ENCODE peak calls at places on chromosomes 12 and 14, in five cellular contexts. E is astrocyte, P is uterus, C is GM12878, D is neural progenitor cell. K is an unnamed sample.
A peak's percentile ranks its signal among the peaks of the same experiment; 100 is the strongest.

GRCh38 chr14:81326451-81326850 is 73.7 kb downstream of the STON2 start:
- DNase-seq in P (no peak), E (no peak), C (no peak), D (no peak), K (no peak)

GRCh38 chr14:101603096-101603495 is 41.8 kb downstream of the DIO3 start:
- DNase-seq in P (no peak), C (no peak), D (no peak), E (no peak), K (peak; percentile 59)

GRCh38 chr12:109473006-109473405 is 4.1 kb downstream of the KCTD10 start:
- DNase-seq in D (no peak), E (no peak), C (no peak), P (no peak), K (no peak)

GRCh38 chr12:42267408-42268190 is 29.6 kb upstream of the YAF2 start:
- DNase-seq in D (no peak), C (no peak), E (no peak), P (no peak), K (no peak)

GRCh38 chr14:28975084-28975483 is 208.5 kb downstream of the FOXG1 start:
- DNase-seq in E (no peak), D (peak; percentile 45), P (no peak), C (no peak), K (no peak)

GRCh38 chr14:21019377-21019776 is 5.5 kb downstream of the NDRG2 start:
- DNase-seq in E (no peak), C (no peak), P (no peak), D (no peak), K (peak; percentile 31)

GRCh38 chr12:109069307-109070231 is 17.2 kb downstream of the USP30 start:
- DNase-seq in C (no peak), E (no peak), D (peak; percentile 81), P (no peak), K (no peak)

GRCh38 chr14:56855891-56856461 is 45.7 kb upstream of the OTX2 start:
- DNase-seq in D (peak; percentile 90), C (no peak), P (no peak), E (no peak), K (no peak)

GRCh38 chr14:79318371-79318770 is 892.9 kb downstream of the DIO2 start:
- DNase-seq in E (peak; percentile 21), C (no peak), P (no peak), D (no peak), K (no peak)

GRCh38 chr12:20368653-20369163 is 371 bp downstream of the PDE3A start:
- DNase-seq in C (no peak), P (peak; percentile 40), E (peak; percentile 60), D (peak; percentile 76), K (peak; percentile 77)

GRCh38 chr12:110689601-110690430 is 901 bp upstream of the HVCN1 start:
- DNase-seq in P (peak; percentile 57), E (peak; percentile 9), C (peak; percentile 57), D (peak; percentile 7), K (no peak)

GRCh38 chr12:13947237-13947945 is 34.0 kb downstream of the GRIN2B start:
- DNase-seq in D (no peak), E (no peak), C (no peak), P (no peak), K (no peak)

GRCh38 chr12:97464241-97465011 is 1.8 kb downstream of the RMST start:
- DNase-seq in P (no peak), D (peak; percentile 48), E (peak; percentile 4), C (no peak), K (no peak)

GRCh38 chr12:124458220-124458991 is 109.0 kb downstream of the NCOR2 start:
- DNase-seq in D (no peak), C (no peak), E (no peak), P (no peak), K (no peak)

GRCh38 chr14:63436286-63437098 is 106.7 kb downstream of the PPP2R5E start:
- DNase-seq in E (no peak), D (no peak), P (no peak), C (no peak), K (no peak)

GRCh38 chr14:77707724-77708408 is at the start of the genes ALKBH1 and SLIRP:
- DNase-seq in D (peak; percentile 92), C (peak; percentile 26), E (peak; percentile 57), P (peak; percentile 84), K (peak; percentile 86)

GRCh38 chr14:77708749-77709148 is 846 bp downstream of the SLIRP start:
- DNase-seq in C (no peak), P (no peak), E (no peak), D (no peak), K (no peak)

GRCh38 chr14:77707355-77707723 is 484 bp downstream of the ALKBH1 start:
- DNase-seq in E (peak; percentile 30), D (peak; percentile 54), P (no peak), C (no peak), K (no peak)

GRCh38 chr14:77709412-77709811 is 1.5 kb downstream of the SLIRP start:
- DNase-seq in P (no peak), E (no peak), D (no peak), C (no peak), K (no peak)

DNA sequence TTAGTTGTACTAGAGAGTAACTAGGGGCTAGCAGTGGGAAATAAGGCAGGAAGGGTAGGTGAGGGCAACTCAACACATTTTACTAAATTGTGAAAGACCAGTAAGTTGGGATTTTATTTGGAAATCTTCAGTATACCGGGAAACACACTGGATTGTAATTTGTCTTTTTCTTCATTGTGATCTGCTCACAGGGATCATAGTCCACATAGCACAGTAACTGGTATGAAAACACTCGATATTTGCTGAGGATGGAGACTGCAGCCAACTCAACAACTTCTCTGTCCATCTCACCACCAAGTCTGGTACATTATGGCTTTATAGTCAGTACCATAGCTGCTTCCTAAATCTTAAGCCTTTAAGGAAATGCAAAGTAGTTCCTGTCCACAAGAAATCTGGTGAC is 2.5 kb downstream of the SLIRP start:
- DNase-seq in P (no peak), E (no peak), D (no peak), C (no peak), K (no peak)
- H3K4me3 ChIP-seq in P (no peak overlapping the region), E (no peak overlapping the region), D (no peak overlapping the region), C (peak overlapping the region; percentile 92), K (no peak overlapping the region)

GRCh38 chr12:85877459-85877858 is 3.4 kb downstream of the NTS start:
- DNase-seq in P (no peak), D (no peak), C (no peak), E (no peak), K (no peak)
- H3K27ac ChIP-seq in P (no peak overlapping the region), D (no peak overlapping the region), C (no peak overlapping the region), E (no peak overlapping the region), K (no peak overlapping the region)

DNA sequence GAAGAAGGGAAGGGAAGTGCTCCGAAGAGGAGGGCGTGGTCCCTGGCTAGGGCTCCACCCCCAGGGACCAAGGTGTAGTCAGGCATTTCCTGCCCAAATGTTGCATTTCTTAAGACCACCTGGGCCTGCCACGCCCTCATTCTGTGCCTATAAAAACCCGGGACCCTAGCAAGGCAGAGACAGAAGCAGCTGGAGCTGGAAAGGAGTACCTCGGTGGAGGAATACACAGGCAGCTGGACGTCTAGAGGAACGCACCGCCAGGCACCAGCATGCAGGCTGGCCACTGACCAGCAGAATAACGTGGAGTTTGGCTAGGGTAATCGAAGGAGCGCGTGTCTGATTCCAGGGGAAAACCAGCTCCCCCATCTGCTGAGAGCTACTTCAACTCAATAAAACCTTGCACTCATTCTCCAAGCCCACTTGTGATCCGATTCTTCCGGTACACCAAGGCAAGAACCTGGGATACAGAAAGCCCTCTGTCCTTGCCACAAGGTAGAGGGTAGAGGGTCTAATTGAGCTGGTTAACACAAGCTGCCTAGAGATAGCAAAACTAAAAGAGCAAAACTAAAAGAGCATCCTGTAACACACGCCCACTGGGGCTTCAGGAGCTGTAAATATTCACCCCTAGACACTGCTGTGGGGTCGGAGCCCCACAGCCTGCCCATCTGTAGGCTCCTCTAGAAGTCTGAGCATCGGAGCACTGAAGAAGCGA is 21.0 kb downstream of the CFL2 start:
- DNase-seq in P (peak; percentile 61), E (no peak), D (peak; percentile 16), C (no peak), K (no peak)
- H3K4me3 ChIP-seq in P (peak overlapping the region; percentile 35), E (no peak overlapping the region), D (peak overlapping the region; percentile 24), C (no peak overlapping the region), K (peak overlapping the region; percentile 39)

GRCh38 chr12:121575952-121576615 is 4.7 kb downstream of the KDM2B start:
- DNase-seq in C (no peak), D (peak; percentile 49), P (no peak), E (no peak), K (no peak)
- H3K27ac ChIP-seq in C (no peak overlapping the region), D (peak overlapping the region; percentile 97), P (peak overlapping the region; percentile 80), E (peak overlapping the region; percentile 96), K (peak overlapping the region; percentile 74)